ENCODE peak calls at places on chromosomes 16 and 17, in five cellular contexts. R is neural progenitor cell, Q is left colon, S is NCI-H187, Y is right cardiac atrium. D is an unnamed sample.

GRCh38 chr17:29197516-29198272 is 17.5 kb upstream of the MYO18A start:
- DNase-seq in R (no peak), Q (no peak), S (no peak), Y (no peak), D (no peak)

GRCh38 chr17:29135464-29135863 is 44.7 kb downstream of the MYO18A start:
- DNase-seq in R (no peak), Q (no peak), S (no peak), Y (peak; percentile 20), D (no peak)

GRCh38 chr17:633641-634091 is 81.0 kb downstream of the VPS53 start:
- DNase-seq in R (peak; percentile 49), Q (no peak), S (no peak), Y (peak; percentile 63), D (no peak)

GRCh38 chr17:43316522-43317142 is 82.2 kb upstream of the ARL4D start:
- DNase-seq in R (peak; percentile 47), Q (no peak), S (no peak), Y (peak; percentile 39), D (peak; percentile 55)

GRCh38 chr17:56532926-56533325 is 60.6 kb upstream of the NOG start:
- DNase-seq in R (no peak), Q (no peak), S (no peak), Y (no peak), D (no peak)

GRCh38 chr16:27516360-27516759 is 33.4 kb downstream of the GTF3C1 start:
- DNase-seq in R (no peak), Q (no peak), S (no peak), Y (no peak), D (no peak)

GRCh38 chr17:15384142-15384803 is 42.9 kb upstream of the TEKT3 start:
- DNase-seq in R (no peak), Q (no peak), S (no peak), Y (peak; percentile 93), D (no peak)

GRCh38 chr17:51850206-51850605 is 308.3 kb downstream of the CA10 start:
- DNase-seq in R (peak; percentile 45), Q (no peak), S (no peak), Y (no peak), D (no peak)

GRCh38 chr17:2396568-2397246 is 4.2 kb downstream of the MNT start:
- DNase-seq in R (peak; percentile 95), Q (peak; percentile 90), S (no peak), Y (peak; percentile 97), D (peak; percentile 96)

GRCh38 chr16:25012525-25012991 is 2.6 kb downstream of the ARHGAP17 start:
- DNase-seq in R (no peak), Q (peak; percentile 48), S (no peak), Y (no peak), D (no peak)

GRCh38 chr16:10039220-10040096 is 142.8 kb downstream of the GRIN2A start:
- DNase-seq in R (peak; percentile 78), Q (no peak), S (peak; percentile 31), Y (peak; percentile 57), D (peak; percentile 6)

GRCh38 chr17:63989622-63990345 is 8.4 kb upstream of the PRR29 start:
- DNase-seq in R (peak; percentile 1), Q (no peak), S (no peak), Y (no peak), D (no peak)

GRCh38 chr17:1362964-1363363 is 37.1 kb downstream of the YWHAE start:
- DNase-seq in R (no peak), Q (no peak), S (no peak), Y (no peak), D (no peak)

GRCh38 chr17:43453331-43453812 is 30.4 kb upstream of the DHX8 start:
- DNase-seq in R (peak; percentile 16), Q (peak; percentile 78), S (no peak), Y (peak; percentile 77), D (no peak)

GRCh38 chr17:67178555-67178954 is 66.4 kb downstream of the HELZ start:
- DNase-seq in R (no peak), Q (no peak), S (no peak), Y (no peak), D (no peak)

GRCh38 chr16:65319621-65320231 is 197.9 kb upstream of the CDH11 start:
- DNase-seq in R (peak; percentile 18), Q (no peak), S (no peak), Y (no peak), D (no peak)

GRCh38 chr16:55146939-55147338 is 177.1 kb upstream of the IRX6 start:
- DNase-seq in R (peak; percentile 31), Q (no peak), S (no peak), Y (no peak), D (no peak)

GRCh38 chr17:79919164-79919585 is 79.9 kb upstream of the CBX4 start:
- DNase-seq in R (no peak), Q (peak; percentile 93), S (no peak), Y (peak; percentile 92), D (peak; percentile 98)

GRCh38 chr17:63329876-63330275 is 116.2 kb downstream of the CYB561 start:
- DNase-seq in R (no peak), Q (no peak), S (no peak), Y (no peak), D (no peak)

GRCh38 chr17:29569245-29569950 is 897 bp downstream of the TP53I13 start:
- DNase-seq in R (peak; percentile 15), Q (peak; percentile 6), S (no peak), Y (peak; percentile 50), D (no peak)

GRCh38 chr16:87317766-87318121 is 552 bp upstream of the C16orf95 start:
- DNase-seq in R (no peak), Q (peak; percentile 70), S (no peak), Y (peak; percentile 77), D (peak; percentile 66)

GRCh38 chr16:66717776-66718175 is 21.2 kb upstream of the CMTM4 start:
- DNase-seq in R (no peak), Q (no peak), S (no peak), Y (no peak), D (no peak)

GRCh38 chr16:89892635-89893034 is 19.2 kb downstream of the TCF25 start:
- DNase-seq in R (no peak), Q (no peak), S (no peak), Y (peak; percentile 28), D (no peak)

GRCh38 chr17:13362341-13363122 is 239.2 kb downstream of the HS3ST3A1 start:
- DNase-seq in R (peak; percentile 25), Q (no peak), S (no peak), Y (no peak), D (no peak)

GRCh38 chr17:77160032-77160876 is 19.5 kb downstream of the SEC14L1 start:
- DNase-seq in R (no peak), Q (no peak), S (no peak), Y (no peak), D (no peak)

GRCh38 chr17:38715216-38715943 is 10.3 kb downstream of the MLLT6 start:
- DNase-seq in R (no peak), Q (no peak), S (no peak), Y (no peak), D (no peak)

GRCh38 chr17:81191646-81192045 is 25.6 kb upstream of the AATK start:
- DNase-seq in R (no peak), Q (no peak), S (no peak), Y (peak; percentile 33), D (no peak)

GRCh38 chr16:1437606-1438005 is 6.7 kb downstream of the PERCC1 start:
- DNase-seq in R (no peak), Q (no peak), S (no peak), Y (no peak), D (no peak)

D was measured in body of pancreas.